ENCODE peak calls at places on chromosome 20, in four cellular contexts. U is fibroblast of the aortic adventitia, S is MM.1S, O is adrenal gland. Z is an unnamed sample.

GRCh38 chr20:33788351-33789049 is 22.6 kb upstream of the CHMP4B start:
- DNase-seq in U (no peak), S (no peak), O (no peak), Z (no peak)

GRCh38 chr20:17589161-17589834 is 19.4 kb downstream of the DSTN start:
- DNase-seq in U (peak), S (no peak), O (no peak), Z (no peak)

GRCh38 chr20:23298155-23298554 is 52.4 kb upstream of the NXT1 start:
- DNase-seq in U (no peak), S (no peak), O (no peak), Z (no peak)

GRCh38 chr20:846894-847278 is 13.4 kb downstream of the FAM110A start:
- DNase-seq in U (no peak), S (no peak), O (peak), Z (no peak)

GRCh38 chr20:10551732-10552724 is 116.9 kb downstream of the SLX4IP start:
- DNase-seq in U (no peak), S (no peak), O (no peak), Z (no peak)

GRCh38 chr20:25865715-25866656 is 169.3 kb upstream of the ZNF337 start:
- DNase-seq in U (peak), S (peak), O (peak), Z (peak)

GRCh38 chr20:48217191-48217590 is 431.9 kb upstream of the SULF2 start:
- DNase-seq in U (no peak), S (no peak), O (no peak), Z (no peak)

GRCh38 chr20:39291301-39291700 is 329.2 kb downstream of the DHX35 start:
- DNase-seq in U (no peak), S (no peak), O (peak), Z (no peak)

GRCh38 chr20:36491901-36492617 is 49.3 kb upstream of the MYL9 start:
- DNase-seq in U (no peak), S (peak), O (no peak), Z (peak)

GRCh38 chr20:63163596-63164560 is 52.1 kb downstream of the YTHDF1 start:
- DNase-seq in U (no peak), S (no peak), O (no peak), Z (no peak)

GRCh38 chr20:4985658-4986057 is 15.7 kb downstream of the SLC23A2 start:
- DNase-seq in U (no peak), S (no peak), O (peak), Z (no peak)

GRCh38 chr20:20393207-20393606 is 25.3 kb downstream of the INSM1 start:
- DNase-seq in U (no peak), S (no peak), O (no peak), Z (no peak)

GRCh38 chr20:3502878-3503277 is 32.1 kb downstream of the ATRN start:
- DNase-seq in U (no peak), S (no peak), O (no peak), Z (no peak)

GRCh38 chr20:47063407-47063806 is 168.8 kb downstream of the EYA2 start:
- DNase-seq in U (no peak), S (no peak), O (no peak), Z (no peak)

GRCh38 chr20:12355185-12355584 is 437.5 kb downstream of the BTBD3 start:
- DNase-seq in U (no peak), S (no peak), O (no peak), Z (no peak)

GRCh38 chr20:12358006-12358654 is 440.4 kb downstream of the BTBD3 start:
- DNase-seq in U (peak), S (peak), O (no peak), Z (no peak)

GRCh38 chr20:12354725-12355124 is 437.0 kb downstream of the BTBD3 start:
- DNase-seq in U (no peak), S (no peak), O (no peak), Z (no peak)

DNA sequence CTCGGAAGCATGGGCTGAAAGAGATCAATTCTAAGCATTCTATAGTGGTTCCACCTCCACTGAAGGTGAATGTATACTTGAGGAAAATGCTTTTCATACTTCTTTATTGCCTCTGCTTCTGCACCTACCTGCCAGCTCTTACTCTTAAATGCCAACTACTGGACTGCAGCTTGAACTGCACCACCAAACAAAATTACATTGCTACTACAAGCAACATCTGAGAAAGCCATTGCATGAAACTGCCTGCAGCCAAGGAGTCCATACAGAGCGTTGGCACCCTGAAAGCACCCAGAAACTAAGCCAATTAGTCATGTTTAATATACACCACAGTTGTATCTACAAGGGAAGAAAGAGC is 440.9 kb downstream of the BTBD3 start:
- DNase-seq in U (no peak), S (peak), O (no peak), Z (no peak)
- TF ChIP-seq CTCF in U (no peak), S (no peak), O (no peak), Z (no peak)

GRCh38 chr20:32050851-32051556 is 1.0 kb upstream of the HCK start:
- DNase-seq in U (no peak), S (no peak), O (peak), Z (no peak)

GRCh38 chr20:32052792-32053362 is 835 bp downstream of the HCK start:
- DNase-seq in U (no peak), S (no peak), O (peak), Z (no peak)

GRCh38 chr20:32053648-32054047 is 1.6 kb downstream of the HCK start:
- DNase-seq in U (no peak), S (no peak), O (no peak), Z (no peak)

GRCh38 chr20:32051720-32052089 is 337 bp upstream of the HCK start:
- DNase-seq in U (no peak), S (no peak), O (no peak), Z (no peak)

GRCh38 chr20:32052090-32052791 is at the start of gene HCK:
- DNase-seq in U (no peak), S (no peak), O (no peak), Z (no peak)
- TF ChIP-seq CTCF in U (no peak), S (no peak), O (no peak), Z (no peak)

GRCh38 chr20:58864346-58864745 is 11.8 kb downstream of the GNAS start:
- DNase-seq in U (no peak), S (no peak), O (no peak), Z (no peak)
- TF ChIP-seq CTCF in U (no peak), S (peak), O (no peak), Z (no peak)

GRCh38 chr20:61673152-61673551 is 392.5 kb downstream of the TAF4 start:
- DNase-seq in U (no peak), S (no peak), O (no peak), Z (no peak)
- TF ChIP-seq CTCF in U (no peak), S (no peak), O (no peak), Z (no peak)

GRCh38 chr20:50481741-50482140 is 28.4 kb upstream of the PTPN1 start:
- DNase-seq in U (no peak), S (no peak), O (no peak), Z (no peak)

GRCh38 chr20:50478162-50479036 is 31.8 kb upstream of the PTPN1 start:
- DNase-seq in U (peak), S (no peak), O (peak), Z (peak)

GRCh38 chr20:50484271-50484976 is 25.8 kb upstream of the PTPN1 start:
- DNase-seq in U (peak), S (no peak), O (no peak), Z (no peak)

GRCh38 chr20:50487397-50487796 is 22.8 kb upstream of the PTPN1 start:
- DNase-seq in U (no peak), S (no peak), O (no peak), Z (no peak)

DNA sequence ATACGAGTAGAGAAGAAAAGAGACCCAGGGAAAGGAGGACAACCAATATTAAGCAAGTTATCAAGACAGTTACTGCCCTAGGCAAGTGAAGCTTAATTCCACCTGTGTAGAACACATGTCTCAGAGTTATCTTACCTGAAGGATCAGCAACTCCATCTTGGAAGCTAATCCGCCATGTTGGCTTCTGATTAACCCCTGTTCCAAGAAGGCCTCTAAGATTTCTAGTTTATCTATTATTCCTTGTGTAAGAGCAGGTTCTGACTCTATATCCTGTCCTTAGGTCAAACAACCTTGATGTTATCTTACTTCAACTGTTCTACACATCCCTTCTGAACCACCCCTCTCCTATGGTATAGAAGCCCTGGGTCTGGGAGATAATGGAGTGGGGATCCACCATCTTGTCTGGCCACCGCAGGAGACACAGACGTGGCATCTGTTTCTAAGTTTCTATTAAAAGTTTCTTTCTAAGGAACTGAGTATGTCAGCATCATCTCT is 27.7 kb upstream of the PTPN1 start:
- DNase-seq in U (no peak), S (no peak), O (no peak), Z (no peak)
- TF ChIP-seq CTCF in U (no peak), S (no peak), O (no peak), Z (no peak)

GRCh38 chr20:12835999-12836398 is 172.8 kb upstream of the SPTLC3 start:
- DNase-seq in U (no peak), S (no peak), O (no peak), Z (no peak)

GRCh38 chr20:12837646-12838045 is 171.1 kb upstream of the SPTLC3 start:
- DNase-seq in U (no peak), S (no peak), O (no peak), Z (no peak)

GRCh38 chr20:12833861-12834260 is 174.9 kb upstream of the SPTLC3 start:
- DNase-seq in U (no peak), S (no peak), O (no peak), Z (no peak)

DNA sequence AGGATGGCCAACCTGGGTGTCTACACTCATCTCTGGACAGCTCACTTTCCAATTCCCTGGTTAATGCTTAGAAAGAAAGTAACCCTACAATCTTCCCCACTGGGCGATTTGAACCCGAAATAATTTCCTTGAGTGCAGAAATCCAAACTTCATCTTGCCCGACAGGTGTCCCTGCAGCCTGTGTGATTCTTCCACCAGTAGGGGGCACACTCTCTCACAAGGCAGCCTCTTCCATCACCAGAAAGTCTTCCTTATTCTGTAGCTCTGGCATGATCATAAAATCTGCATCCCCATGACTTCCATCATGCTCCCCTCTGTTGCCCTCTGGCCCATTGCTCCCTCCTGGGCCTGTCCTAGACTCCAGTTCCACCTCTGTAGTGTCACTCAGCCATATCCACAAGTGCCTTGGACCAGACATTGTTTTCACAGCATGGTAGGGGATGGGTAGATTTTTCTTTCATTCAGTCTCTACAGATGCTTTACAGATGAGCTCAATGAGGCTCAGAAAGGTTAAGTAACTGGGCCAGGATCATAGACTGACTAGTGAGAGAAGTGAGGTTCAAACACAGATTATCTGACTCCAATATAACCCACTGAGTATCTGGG is 170.4 kb upstream of the SPTLC3 start:
- DNase-seq in U (no peak), S (no peak), O (no peak), Z (peak)
- TF ChIP-seq CTCF in U (no peak), S (peak), O (no peak), Z (peak)

DNA sequence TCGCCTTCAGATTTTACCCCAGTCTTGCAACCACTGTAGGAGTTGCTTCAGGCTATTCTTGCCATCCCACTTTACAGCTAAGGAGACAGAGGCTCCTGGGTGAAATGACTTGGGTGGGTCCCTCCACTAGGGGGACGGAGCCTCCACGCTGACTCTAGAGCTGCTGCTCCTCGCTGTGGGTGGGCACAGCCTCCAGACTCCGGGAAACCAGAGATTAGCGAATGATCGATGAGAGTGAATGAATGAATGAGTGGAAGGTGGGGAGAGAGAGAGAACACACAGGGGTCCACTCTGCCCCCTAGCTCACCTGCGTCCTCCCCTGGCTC is 10.4 kb downstream of the ZBP1 start:
- DNase-seq in U (no peak), S (no peak), O (no peak), Z (no peak)
- TF ChIP-seq CTCF in U (no peak), S (peak), O (no peak), Z (no peak)